ENCODE peak calls at places on chromosome 18, in four cellular contexts. One of them, this sample, is unnamed.

GRCh38 chr18:11963991-11964484 is 17.3 kb upstream of the IMPA2 start:
- DNase-seq in coronary artery: no peak
- DNase-seq in AG09319: no peak
- DNase-seq in tibial nerve: no peak
- DNase-seq in this sample: no peak

GRCh38 chr18:11034816-11035215 is 114.6 kb downstream of the PIEZO2 start:
- DNase-seq in coronary artery: no peak
- DNase-seq in AG09319: no peak
- DNase-seq in tibial nerve: no peak
- DNase-seq in this sample: no peak

GRCh38 chr18:26813043-26813442 is 52.5 kb downstream of the AQP4 start:
- DNase-seq in AG09319: no peak
- DNase-seq in tibial nerve: no peak
- DNase-seq in coronary artery: no peak
- DNase-seq in this sample: no peak

GRCh38 chr18:57084331-57085298 is 62.3 kb upstream of the BOD1L2 start:
- DNase-seq in coronary artery: no peak
- DNase-seq in AG09319: no peak
- DNase-seq in tibial nerve: no peak
- DNase-seq in this sample: no peak

GRCh38 chr18:22674300-22674699 is 256.6 kb upstream of the CTAGE1 start:
- DNase-seq in tibial nerve: no peak
- DNase-seq in coronary artery: no peak
- DNase-seq in AG09319: peak; percentile 51
- DNase-seq in this sample: no peak

GRCh38 chr18:38170845-38171244 is 605.2 kb upstream of the CELF4 start:
- DNase-seq in AG09319: no peak
- DNase-seq in tibial nerve: no peak
- DNase-seq in coronary artery: no peak
- DNase-seq in this sample: no peak

GRCh38 chr18:22563098-22563707 is 145.5 kb upstream of the CTAGE1 start:
- DNase-seq in AG09319: peak; percentile 78
- DNase-seq in tibial nerve: no peak
- DNase-seq in coronary artery: no peak
- DNase-seq in this sample: no peak

GRCh38 chr18:5073026-5073944 is 123.8 kb downstream of the AKAIN1 start:
- DNase-seq in coronary artery: no peak
- DNase-seq in AG09319: no peak
- DNase-seq in tibial nerve: no peak
- DNase-seq in this sample: no peak

GRCh38 chr18:24567199-24567598 is 106.8 kb downstream of the HRH4 start:
- DNase-seq in tibial nerve: no peak
- DNase-seq in AG09319: no peak
- DNase-seq in coronary artery: no peak
- DNase-seq in this sample: no peak

GRCh38 chr18:57585421-57585820 is 1.1 kb downstream of the FECH start:
- DNase-seq in AG09319: no peak
- DNase-seq in coronary artery: no peak
- DNase-seq in tibial nerve: no peak
- DNase-seq in this sample: no peak

GRCh38 chr18:23591011-23591410 is 4.7 kb upstream of the NPC1 start:
- DNase-seq in AG09319: no peak
- DNase-seq in tibial nerve: no peak
- DNase-seq in coronary artery: no peak
- DNase-seq in this sample: no peak

GRCh38 chr18:11368020-11368419 is 218.7 kb upstream of the PIEZO2 start:
- DNase-seq in tibial nerve: no peak
- DNase-seq in coronary artery: no peak
- DNase-seq in AG09319: no peak
- DNase-seq in this sample: no peak

GRCh38 chr18:79321625-79322024 is 74.1 kb upstream of the NFATC1 start:
- DNase-seq in AG09319: no peak
- DNase-seq in coronary artery: no peak
- DNase-seq in tibial nerve: no peak
- DNase-seq in this sample: no peak

GRCh38 chr18:77897606-77898005 is 648.0 kb downstream of the GALR1 start:
- DNase-seq in tibial nerve: no peak
- DNase-seq in AG09319: no peak
- DNase-seq in coronary artery: no peak
- DNase-seq in this sample: no peak

GRCh38 chr18:31983020-31983419 is 35.6 kb upstream of the RNF125 start:
- DNase-seq in tibial nerve: no peak
- DNase-seq in coronary artery: no peak
- DNase-seq in AG09319: no peak
- DNase-seq in this sample: no peak

GRCh38 chr18:74652392-74652988 is 54.8 kb downstream of the ZNF407 start:
- DNase-seq in coronary artery: no peak
- DNase-seq in AG09319: no peak
- DNase-seq in tibial nerve: no peak
- DNase-seq in this sample: no peak

GRCh38 chr18:20966795-20967194 is 144.8 kb downstream of the ROCK1 start:
- DNase-seq in tibial nerve: no peak
- DNase-seq in AG09319: no peak
- DNase-seq in coronary artery: no peak
- DNase-seq in this sample: no peak

GRCh38 chr18:79598046-79598884 is 81.3 kb upstream of the CTDP1 start:
- DNase-seq in tibial nerve: peak; percentile 9
- DNase-seq in AG09319: no peak
- DNase-seq in coronary artery: peak; percentile 67
- DNase-seq in this sample: no peak

GRCh38 chr18:23884712-23885375 is 129.7 kb upstream of the TTC39C start:
- DNase-seq in coronary artery: no peak
- DNase-seq in AG09319: no peak
- DNase-seq in tibial nerve: peak; percentile 34
- DNase-seq in this sample: no peak

GRCh38 chr18:3482258-3482657 is 32.3 kb downstream of the TGIF1 start:
- DNase-seq in tibial nerve: no peak
- DNase-seq in coronary artery: no peak
- DNase-seq in AG09319: no peak
- DNase-seq in this sample: no peak

GRCh38 chr18:49859006-49859359 is 45.6 kb upstream of the ACAA2 start:
- DNase-seq in tibial nerve: no peak
- DNase-seq in coronary artery: no peak
- DNase-seq in AG09319: no peak
- DNase-seq in this sample: no peak

GRCh38 chr18:48540329-48541025 is 1.6 kb downstream of the CTIF start:
- DNase-seq in tibial nerve: peak; percentile 55
- DNase-seq in coronary artery: peak; percentile 81
- DNase-seq in AG09319: no peak
- DNase-seq in this sample: peak; percentile 37
- TF ChIP-seq CTCF in tibial nerve: peak; percentile 17
- TF ChIP-seq CTCF in coronary artery: no peak
- TF ChIP-seq CTCF in AG09319: peak; percentile 22
- TF ChIP-seq CTCF in this sample: no peak

DNA sequence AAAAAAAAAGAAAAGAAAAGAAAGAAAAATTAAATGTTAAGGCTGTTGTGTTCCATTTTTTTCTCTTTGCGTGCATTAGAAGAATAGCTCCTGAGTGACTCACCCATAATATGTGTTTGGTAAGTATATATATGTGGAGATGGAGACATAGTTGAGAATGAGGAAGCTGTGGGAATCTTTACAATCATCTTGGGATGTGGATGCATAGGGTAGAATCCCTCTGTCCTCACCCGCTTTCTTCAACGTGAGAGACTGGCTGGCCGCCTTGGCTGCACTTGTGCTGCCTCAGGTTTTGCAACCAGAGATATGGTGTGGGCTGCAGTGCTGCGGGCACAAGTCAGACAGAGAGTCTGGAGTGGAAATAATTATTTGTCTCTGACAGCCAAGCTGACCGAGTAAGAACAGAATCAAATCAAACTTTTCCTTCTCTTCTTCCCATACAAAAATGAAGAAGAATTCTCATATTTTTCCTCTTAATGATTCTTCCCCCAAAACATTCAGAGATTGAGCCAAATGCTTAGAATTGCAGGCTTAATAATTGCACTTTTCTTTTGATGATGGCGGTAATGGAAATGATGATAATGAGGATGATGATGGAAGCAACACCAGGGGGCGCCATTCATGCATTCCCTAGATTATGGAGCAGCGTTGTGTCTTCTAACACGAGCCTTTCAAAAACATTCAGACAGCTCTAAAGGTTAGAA is 48.5 kb downstream of the SERPINB7 start:
- DNase-seq in tibial nerve: no peak
- DNase-seq in coronary artery: no peak
- DNase-seq in AG09319: no peak
- DNase-seq in this sample: peak; percentile 37
- TF ChIP-seq CTCF in tibial nerve: no peak
- TF ChIP-seq CTCF in coronary artery: no peak
- TF ChIP-seq CTCF in AG09319: peak; percentile 17
- TF ChIP-seq CTCF in this sample: no peak

GRCh38 chr18:54949588-54949987 is 9.7 kb downstream of the CCDC68 start:
- DNase-seq in tibial nerve: no peak
- DNase-seq in AG09319: no peak
- DNase-seq in coronary artery: no peak
- DNase-seq in this sample: no peak

GRCh38 chr18:54946149-54946581 is 13.1 kb downstream of the CCDC68 start:
- DNase-seq in coronary artery: no peak
- DNase-seq in AG09319: no peak
- DNase-seq in tibial nerve: no peak
- DNase-seq in this sample: no peak

GRCh38 chr18:54947115-54947514 is 12.1 kb downstream of the CCDC68 start:
- DNase-seq in AG09319: no peak
- DNase-seq in coronary artery: no peak
- DNase-seq in tibial nerve: no peak
- DNase-seq in this sample: no peak

GRCh38 chr18:54948350-54948837 is 10.9 kb downstream of the CCDC68 start:
- DNase-seq in coronary artery: no peak
- DNase-seq in AG09319: no peak
- DNase-seq in tibial nerve: no peak
- DNase-seq in this sample: no peak

DNA sequence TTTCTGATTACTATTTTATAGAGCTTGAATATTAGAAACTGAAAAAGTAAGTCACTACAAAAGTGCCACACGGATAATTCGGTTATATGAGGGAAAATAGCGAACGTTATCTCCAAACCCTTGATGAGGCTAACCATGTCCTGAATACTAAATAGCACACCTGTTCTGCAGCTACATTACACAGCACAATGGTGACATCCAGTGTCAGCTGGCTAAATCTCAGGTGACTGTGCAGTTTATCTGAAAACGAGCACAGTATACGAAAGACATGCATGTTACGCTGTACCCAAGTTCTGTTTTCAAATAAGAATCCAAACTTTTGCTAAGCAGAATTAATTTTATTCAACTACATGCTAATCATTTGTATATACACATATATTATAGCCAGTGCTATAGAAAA is 9.0 kb downstream of the CCDC68 start:
- DNase-seq in coronary artery: no peak
- DNase-seq in tibial nerve: no peak
- DNase-seq in AG09319: no peak
- DNase-seq in this sample: no peak
- TF ChIP-seq CTCF in coronary artery: no peak
- TF ChIP-seq CTCF in tibial nerve: no peak
- TF ChIP-seq CTCF in AG09319: no peak
- TF ChIP-seq CTCF in this sample: no peak

GRCh38 chr18:70936160-70936559 is 647.3 kb downstream of the SOCS6 start:
- DNase-seq in tibial nerve: no peak
- DNase-seq in AG09319: no peak
- DNase-seq in coronary artery: no peak
- DNase-seq in this sample: no peak

DNA sequence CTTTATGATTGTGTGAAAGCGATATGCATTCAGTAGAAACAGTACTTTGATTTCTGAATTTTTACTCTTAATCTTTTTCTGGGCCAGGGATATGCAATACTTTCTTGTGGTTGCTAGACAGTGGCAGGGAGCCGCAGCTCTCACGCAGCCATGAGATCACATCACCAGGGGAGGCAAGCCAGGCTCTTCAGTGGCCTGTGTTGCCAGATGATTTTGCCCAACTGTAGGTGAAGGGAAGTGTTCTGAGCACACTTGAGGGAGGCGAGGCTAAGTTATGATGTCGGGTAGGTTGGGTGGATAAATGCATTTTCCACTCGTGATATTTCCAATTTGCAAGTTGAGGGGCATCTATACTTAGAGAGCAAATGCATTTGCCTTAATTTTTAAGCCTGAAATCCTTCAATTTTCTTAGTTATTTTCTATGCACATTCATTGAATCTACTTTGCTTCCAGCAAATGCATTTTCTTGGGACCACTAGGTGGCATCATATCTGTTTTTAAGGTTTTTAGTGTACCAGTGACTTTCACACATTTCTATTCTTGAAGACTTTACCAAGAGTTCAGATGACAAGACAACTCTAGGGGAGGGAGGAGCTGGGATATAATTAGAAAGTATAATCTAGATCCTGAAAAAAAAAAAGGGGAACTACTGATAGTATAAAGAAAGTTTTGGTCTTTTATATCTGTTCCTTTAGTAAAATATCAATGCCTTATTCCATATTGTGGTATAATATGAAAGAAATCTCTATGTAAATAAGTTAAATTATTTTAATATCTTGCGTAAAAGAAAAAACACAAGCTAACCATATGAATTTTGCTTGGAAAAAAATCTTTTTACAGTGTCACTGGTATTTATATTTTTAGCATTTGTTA is 643.3 kb downstream of the SOCS6 start:
- DNase-seq in tibial nerve: no peak
- DNase-seq in AG09319: no peak
- DNase-seq in coronary artery: no peak
- DNase-seq in this sample: no peak
- TF ChIP-seq CTCF in tibial nerve: peak; percentile 45
- TF ChIP-seq CTCF in AG09319: peak; percentile 18
- TF ChIP-seq CTCF in coronary artery: peak; percentile 17
- TF ChIP-seq CTCF in this sample: no peak

DNA sequence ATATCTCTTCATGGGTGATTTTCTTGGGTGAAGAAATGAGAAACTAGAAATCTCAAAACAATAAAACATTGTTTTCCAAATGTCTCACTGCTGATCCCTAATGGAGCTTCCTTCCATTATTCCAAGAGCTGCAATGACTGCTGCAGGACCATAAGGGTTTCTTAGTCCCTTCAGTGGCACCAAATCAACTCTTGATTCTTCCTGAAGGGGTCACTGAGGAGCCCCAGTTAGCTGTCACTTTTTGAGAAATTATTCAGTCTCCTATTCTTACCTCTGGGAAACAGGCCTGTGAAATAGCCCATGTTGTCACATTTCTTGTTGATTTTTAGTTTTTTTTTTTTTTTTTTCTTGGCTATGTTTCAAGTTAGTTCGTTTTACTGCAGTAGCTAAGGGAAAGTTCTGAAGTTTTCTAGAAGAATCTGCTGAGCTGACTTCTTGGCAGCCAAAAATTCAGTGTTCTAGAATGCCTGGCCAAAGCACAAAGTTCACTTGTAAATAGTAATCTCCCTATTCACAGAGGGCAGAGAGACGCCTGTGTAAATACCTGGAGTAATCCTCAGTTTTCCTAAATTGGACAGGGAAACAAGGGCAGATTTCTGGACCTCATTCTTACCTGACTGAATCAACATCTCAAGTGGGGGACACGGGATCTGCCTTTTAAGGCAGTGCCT is 480.0 kb downstream of the RIT2 start:
- DNase-seq in coronary artery: no peak
- DNase-seq in AG09319: no peak
- DNase-seq in tibial nerve: no peak
- DNase-seq in this sample: no peak
- TF ChIP-seq CTCF in coronary artery: no peak
- TF ChIP-seq CTCF in AG09319: no peak
- TF ChIP-seq CTCF in tibial nerve: no peak
- TF ChIP-seq CTCF in this sample: no peak

This sample was measured in omental fat pad.